ENCODE peak calls at places on chromosomes 5 and 9, in ten cellular contexts. One of them, this sample, is unnamed.

GRCh38 chr5:142098275-142098674 is 10.3 kb upstream of the NDFIP1 start:
- DNase-seq in AG04449: no peak
- DNase-seq in bronchial epithelial cell: no peak
- DNase-seq in heart right ventricle: no peak
- DNase-seq in right lobe of liver: no peak
- DNase-seq in astrocyte: no peak
- DNase-seq in psoas muscle: no peak
- DNase-seq in fibroblast of villous mesenchyme: no peak
- DNase-seq in fibroblast of mammary gland: no peak
- DNase-seq in neural progenitor cell: no peak
- DNase-seq in this sample: no peak

GRCh38 chr9:17503196-17503595 is 75.7 kb upstream of the SH3GL2 start:
- DNase-seq in heart right ventricle: no peak
- DNase-seq in astrocyte: no peak
- DNase-seq in AG04449: no peak
- DNase-seq in fibroblast of villous mesenchyme: no peak
- DNase-seq in bronchial epithelial cell: no peak
- DNase-seq in right lobe of liver: no peak
- DNase-seq in psoas muscle: no peak
- DNase-seq in neural progenitor cell: no peak
- DNase-seq in fibroblast of mammary gland: no peak
- DNase-seq in this sample: no peak

GRCh38 chr5:109450129-109450877 is 40.5 kb upstream of the PJA2 start:
- DNase-seq in heart right ventricle: no peak
- DNase-seq in fibroblast of villous mesenchyme: no peak
- DNase-seq in fibroblast of mammary gland: no peak
- DNase-seq in astrocyte: no peak
- DNase-seq in right lobe of liver: no peak
- DNase-seq in neural progenitor cell: peak
- DNase-seq in bronchial epithelial cell: no peak
- DNase-seq in AG04449: no peak
- DNase-seq in psoas muscle: no peak
- DNase-seq in this sample: no peak

GRCh38 chr9:70924905-70925547 is 196.4 kb downstream of the TRPM3 start:
- DNase-seq in fibroblast of villous mesenchyme: peak
- DNase-seq in right lobe of liver: no peak
- DNase-seq in heart right ventricle: peak
- DNase-seq in astrocyte: peak
- DNase-seq in neural progenitor cell: peak
- DNase-seq in fibroblast of mammary gland: peak
- DNase-seq in psoas muscle: no peak
- DNase-seq in bronchial epithelial cell: peak
- DNase-seq in AG04449: peak
- DNase-seq in this sample: no peak

GRCh38 chr9:3746296-3747275 is 220.8 kb upstream of the RFX3 start:
- DNase-seq in heart right ventricle: no peak
- DNase-seq in bronchial epithelial cell: peak
- DNase-seq in neural progenitor cell: no peak
- DNase-seq in right lobe of liver: no peak
- DNase-seq in astrocyte: peak
- DNase-seq in fibroblast of mammary gland: peak
- DNase-seq in AG04449: no peak
- DNase-seq in psoas muscle: no peak
- DNase-seq in fibroblast of villous mesenchyme: peak
- DNase-seq in this sample: no peak

GRCh38 chr5:21806943-21807342 is 1046.2 kb downstream of the CDH12 start:
- DNase-seq in astrocyte: no peak
- DNase-seq in AG04449: peak
- DNase-seq in neural progenitor cell: no peak
- DNase-seq in bronchial epithelial cell: peak
- DNase-seq in psoas muscle: no peak
- DNase-seq in heart right ventricle: no peak
- DNase-seq in fibroblast of mammary gland: peak
- DNase-seq in fibroblast of villous mesenchyme: no peak
- DNase-seq in right lobe of liver: no peak
- DNase-seq in this sample: no peak

GRCh38 chr5:94234987-94235386 is 383.4 kb downstream of the KIAA0825 start:
- DNase-seq in neural progenitor cell: no peak
- DNase-seq in psoas muscle: no peak
- DNase-seq in right lobe of liver: peak
- DNase-seq in astrocyte: no peak
- DNase-seq in AG04449: no peak
- DNase-seq in fibroblast of mammary gland: no peak
- DNase-seq in heart right ventricle: no peak
- DNase-seq in bronchial epithelial cell: no peak
- DNase-seq in fibroblast of villous mesenchyme: no peak
- DNase-seq in this sample: no peak

GRCh38 chr9:130899051-130899748 is 2.6 kb upstream of the QRFP start:
- DNase-seq in neural progenitor cell: no peak
- DNase-seq in right lobe of liver: no peak
- DNase-seq in bronchial epithelial cell: no peak
- DNase-seq in AG04449: no peak
- DNase-seq in fibroblast of mammary gland: no peak
- DNase-seq in astrocyte: no peak
- DNase-seq in psoas muscle: no peak
- DNase-seq in heart right ventricle: no peak
- DNase-seq in fibroblast of villous mesenchyme: no peak
- DNase-seq in this sample: no peak

GRCh38 chr5:55222819-55223124 is 4.3 kb downstream of the MCIDAS start:
- DNase-seq in right lobe of liver: no peak
- DNase-seq in neural progenitor cell: no peak
- DNase-seq in astrocyte: no peak
- DNase-seq in AG04449: no peak
- DNase-seq in bronchial epithelial cell: no peak
- DNase-seq in fibroblast of villous mesenchyme: no peak
- DNase-seq in fibroblast of mammary gland: no peak
- DNase-seq in heart right ventricle: no peak
- DNase-seq in psoas muscle: no peak
- DNase-seq in this sample: no peak

GRCh38 chr5:57783693-57784092 is 301.1 kb upstream of the ACTBL2 start:
- DNase-seq in psoas muscle: no peak
- DNase-seq in AG04449: no peak
- DNase-seq in right lobe of liver: no peak
- DNase-seq in astrocyte: no peak
- DNase-seq in neural progenitor cell: no peak
- DNase-seq in bronchial epithelial cell: no peak
- DNase-seq in fibroblast of mammary gland: no peak
- DNase-seq in heart right ventricle: no peak
- DNase-seq in fibroblast of villous mesenchyme: peak
- DNase-seq in this sample: no peak

GRCh38 chr9:125495137-125496119 is 211.6 kb downstream of the MAPKAP1 start:
- DNase-seq in psoas muscle: no peak
- DNase-seq in fibroblast of mammary gland: no peak
- DNase-seq in AG04449: no peak
- DNase-seq in bronchial epithelial cell: peak
- DNase-seq in astrocyte: no peak
- DNase-seq in fibroblast of villous mesenchyme: no peak
- DNase-seq in heart right ventricle: no peak
- DNase-seq in right lobe of liver: no peak
- DNase-seq in neural progenitor cell: no peak
- DNase-seq in this sample: no peak

DNA sequence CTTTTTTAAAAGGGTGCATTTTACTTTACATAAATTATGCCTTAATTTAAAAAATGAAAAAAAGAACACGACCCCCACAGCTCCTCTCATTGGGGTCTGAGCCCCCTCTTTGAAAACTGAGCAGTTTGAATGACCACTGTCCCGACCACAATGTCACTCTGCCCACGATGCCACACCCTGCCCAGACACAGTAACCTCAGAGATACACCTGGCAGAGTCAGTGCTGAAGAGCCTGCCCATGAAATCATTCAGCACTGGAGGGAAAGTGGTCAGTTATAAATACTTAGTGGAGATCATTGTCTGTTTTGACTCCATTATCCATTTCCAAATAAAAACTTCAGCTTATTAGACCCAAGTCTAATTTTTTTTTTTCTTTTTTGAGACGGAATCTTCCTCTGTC is 49.3 kb downstream of the DNAJC21 start:
- DNase-seq in right lobe of liver: no peak
- DNase-seq in fibroblast of mammary gland: no peak
- DNase-seq in heart right ventricle: no peak
- DNase-seq in fibroblast of villous mesenchyme: no peak
- DNase-seq in bronchial epithelial cell: no peak
- DNase-seq in psoas muscle: no peak
- DNase-seq in neural progenitor cell: no peak
- DNase-seq in AG04449: no peak
- DNase-seq in astrocyte: no peak
- DNase-seq in this sample: no peak
- H3K4me3 ChIP-seq in right lobe of liver: no peak
- H3K4me3 ChIP-seq in fibroblast of mammary gland: no peak
- H3K4me3 ChIP-seq in heart right ventricle: no peak
- H3K4me3 ChIP-seq in fibroblast of villous mesenchyme: no peak
- H3K4me3 ChIP-seq in bronchial epithelial cell: no peak
- H3K4me3 ChIP-seq in psoas muscle: no peak
- H3K4me3 ChIP-seq in neural progenitor cell: no peak
- H3K4me3 ChIP-seq in AG04449: no peak
- H3K4me3 ChIP-seq in astrocyte: no peak
- H3K4me3 ChIP-seq in this sample: no peak

DNA sequence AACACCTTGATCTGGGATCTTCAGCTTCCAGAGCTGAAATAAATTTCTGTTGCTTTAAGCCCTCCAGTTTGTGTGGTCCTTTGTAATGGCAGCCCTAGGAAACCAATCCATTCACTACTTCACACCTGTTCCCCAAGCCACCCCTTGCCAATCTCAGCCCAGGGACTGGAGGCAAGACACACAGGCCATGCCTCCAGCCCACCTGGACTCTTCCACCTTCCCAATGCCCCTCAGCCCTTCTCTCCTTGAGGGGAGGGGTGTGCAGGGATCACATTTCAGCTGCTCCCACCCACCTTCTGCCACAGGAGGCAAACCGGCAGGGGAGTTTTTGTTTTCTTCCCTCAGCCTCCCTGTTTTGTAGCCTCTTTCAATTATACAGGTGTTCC is 1.5 kb downstream of the CCNJL start:
- DNase-seq in bronchial epithelial cell: no peak
- DNase-seq in neural progenitor cell: peak
- DNase-seq in fibroblast of villous mesenchyme: no peak
- DNase-seq in AG04449: no peak
- DNase-seq in psoas muscle: no peak
- DNase-seq in heart right ventricle: no peak
- DNase-seq in astrocyte: no peak
- DNase-seq in right lobe of liver: no peak
- DNase-seq in fibroblast of mammary gland: no peak
- DNase-seq in this sample: no peak
- H3K4me3 ChIP-seq in bronchial epithelial cell: peak
- H3K4me3 ChIP-seq in neural progenitor cell: peak
- H3K4me3 ChIP-seq in fibroblast of villous mesenchyme: no peak
- H3K4me3 ChIP-seq in AG04449: no peak
- H3K4me3 ChIP-seq in psoas muscle: no peak
- H3K4me3 ChIP-seq in heart right ventricle: peak
- H3K4me3 ChIP-seq in astrocyte: peak
- H3K4me3 ChIP-seq in right lobe of liver: no peak
- H3K4me3 ChIP-seq in fibroblast of mammary gland: no peak
- H3K4me3 ChIP-seq in this sample: peak

DNA sequence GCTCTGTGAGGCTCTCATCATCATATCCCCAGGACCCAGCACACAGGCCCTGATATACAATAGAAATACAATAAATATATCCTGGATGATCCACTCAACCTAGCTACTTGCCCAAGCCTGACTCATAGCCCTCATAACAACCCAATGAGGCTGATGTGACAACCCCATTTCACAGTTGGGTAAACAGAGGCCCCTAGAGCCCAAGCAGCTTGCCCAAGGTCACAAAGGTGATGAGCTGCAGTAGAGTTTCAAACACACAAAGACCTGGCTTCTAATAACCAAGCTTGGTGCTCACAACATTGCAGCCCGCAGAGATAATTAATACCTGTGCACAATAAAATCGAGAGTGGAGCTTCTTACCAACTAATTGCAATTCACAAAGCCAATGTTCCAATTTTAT is 3.2 kb upstream of the AKNA start:
- DNase-seq in right lobe of liver: no peak
- DNase-seq in fibroblast of villous mesenchyme: no peak
- DNase-seq in astrocyte: no peak
- DNase-seq in neural progenitor cell: no peak
- DNase-seq in heart right ventricle: no peak
- DNase-seq in fibroblast of mammary gland: no peak
- DNase-seq in psoas muscle: no peak
- DNase-seq in AG04449: no peak
- DNase-seq in bronchial epithelial cell: no peak
- DNase-seq in this sample: no peak
- H3K4me3 ChIP-seq in right lobe of liver: no peak
- H3K4me3 ChIP-seq in fibroblast of villous mesenchyme: no peak
- H3K4me3 ChIP-seq in astrocyte: no peak
- H3K4me3 ChIP-seq in neural progenitor cell: no peak
- H3K4me3 ChIP-seq in heart right ventricle: no peak
- H3K4me3 ChIP-seq in fibroblast of mammary gland: no peak
- H3K4me3 ChIP-seq in psoas muscle: no peak
- H3K4me3 ChIP-seq in AG04449: no peak
- H3K4me3 ChIP-seq in bronchial epithelial cell: no peak
- H3K4me3 ChIP-seq in this sample: no peak

GRCh38 chr5:181186902-181187499 is 18.0 kb downstream of the TRIM7 start:
- DNase-seq in bronchial epithelial cell: no peak
- DNase-seq in heart right ventricle: no peak
- DNase-seq in psoas muscle: no peak
- DNase-seq in right lobe of liver: no peak
- DNase-seq in AG04449: no peak
- DNase-seq in fibroblast of mammary gland: peak
- DNase-seq in fibroblast of villous mesenchyme: no peak
- DNase-seq in neural progenitor cell: no peak
- DNase-seq in astrocyte: no peak
- DNase-seq in this sample: no peak

GRCh38 chr5:181186022-181186421 is 19.0 kb downstream of the TRIM7 start:
- DNase-seq in fibroblast of mammary gland: no peak
- DNase-seq in heart right ventricle: no peak
- DNase-seq in astrocyte: no peak
- DNase-seq in neural progenitor cell: no peak
- DNase-seq in psoas muscle: no peak
- DNase-seq in fibroblast of villous mesenchyme: no peak
- DNase-seq in bronchial epithelial cell: no peak
- DNase-seq in AG04449: no peak
- DNase-seq in right lobe of liver: no peak
- DNase-seq in this sample: no peak

GRCh38 chr5:181185560-181185959 is 19.4 kb downstream of the TRIM7 start:
- DNase-seq in bronchial epithelial cell: no peak
- DNase-seq in heart right ventricle: no peak
- DNase-seq in neural progenitor cell: no peak
- DNase-seq in right lobe of liver: no peak
- DNase-seq in psoas muscle: no peak
- DNase-seq in AG04449: no peak
- DNase-seq in astrocyte: no peak
- DNase-seq in fibroblast of villous mesenchyme: no peak
- DNase-seq in fibroblast of mammary gland: no peak
- DNase-seq in this sample: no peak

GRCh38 chr5:181187500-181188213 is 17.3 kb downstream of the TRIM7 start:
- DNase-seq in right lobe of liver: peak
- DNase-seq in astrocyte: peak
- DNase-seq in psoas muscle: peak
- DNase-seq in AG04449: no peak
- DNase-seq in neural progenitor cell: peak
- DNase-seq in fibroblast of mammary gland: peak
- DNase-seq in fibroblast of villous mesenchyme: peak
- DNase-seq in heart right ventricle: peak
- DNase-seq in bronchial epithelial cell: peak
- DNase-seq in this sample: peak

DNA sequence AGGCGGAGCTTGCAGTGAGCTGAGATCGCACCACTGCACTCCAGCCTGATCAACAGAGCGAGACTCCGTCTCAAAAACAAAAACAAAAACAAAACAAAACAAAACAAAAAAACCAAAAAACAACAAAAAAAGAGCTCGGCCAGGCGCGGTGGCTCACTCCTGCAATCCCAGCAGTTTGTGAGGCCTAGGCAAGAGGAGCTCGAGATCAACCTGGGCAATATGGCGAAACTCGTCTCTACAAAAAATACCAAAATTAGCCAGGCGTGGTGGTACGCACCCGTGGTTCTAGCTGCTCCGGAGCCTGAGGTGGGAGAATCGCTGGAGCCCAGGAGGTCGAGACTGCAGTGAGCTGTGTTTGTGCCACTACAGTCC is 20.2 kb downstream of the TRIM7 start:
- DNase-seq in AG04449: no peak
- DNase-seq in fibroblast of mammary gland: no peak
- DNase-seq in astrocyte: no peak
- DNase-seq in fibroblast of villous mesenchyme: no peak
- DNase-seq in psoas muscle: no peak
- DNase-seq in right lobe of liver: no peak
- DNase-seq in neural progenitor cell: no peak
- DNase-seq in bronchial epithelial cell: no peak
- DNase-seq in heart right ventricle: no peak
- DNase-seq in this sample: no peak
- H3K4me3 ChIP-seq in AG04449: no peak
- H3K4me3 ChIP-seq in fibroblast of mammary gland: peak
- H3K4me3 ChIP-seq in astrocyte: peak
- H3K4me3 ChIP-seq in fibroblast of villous mesenchyme: peak
- H3K4me3 ChIP-seq in psoas muscle: peak
- H3K4me3 ChIP-seq in right lobe of liver: no peak
- H3K4me3 ChIP-seq in neural progenitor cell: peak
- H3K4me3 ChIP-seq in bronchial epithelial cell: peak
- H3K4me3 ChIP-seq in heart right ventricle: peak
- H3K4me3 ChIP-seq in this sample: peak

This sample was measured in upper lobe of right lung.